ENCODE peak calls at places on chromosomes 6 and 20, in six cellular contexts. Z, U, T, A, R and O are unnamed samples.

GRCh38 chr20:10654630-10655029 is 19.2 kb downstream of the JAG1 start:
- DNase-seq in A (no peak), Z (peak; percentile 74), R (no peak), T (peak; percentile 97), U (no peak), O (no peak)

GRCh38 chr20:24633026-24633425 is 163.6 kb downstream of the SYNDIG1 start:
- DNase-seq in T (peak; percentile 76), U (no peak), Z (no peak), A (no peak), R (no peak), O (no peak)

GRCh38 chr20:43974665-43975064 is 60.0 kb downstream of the TOX2 start:
- DNase-seq in T (no peak), U (no peak), Z (no peak), A (no peak), R (no peak), O (no peak)

GRCh38 chr20:46544576-46544975 is 5.9 kb downstream of the OCSTAMP start:
- DNase-seq in Z (no peak), T (peak; percentile 22), U (no peak), A (no peak), R (no peak), O (no peak)

GRCh38 chr20:7094438-7094997 is 327.0 kb downstream of the BMP2 start:
- DNase-seq in R (no peak), T (peak; percentile 71), A (no peak), Z (peak; percentile 69), U (peak; percentile 6), O (no peak)

GRCh38 chr20:55252525-55252924 is 752.8 kb downstream of the CBLN4 start:
- DNase-seq in T (no peak), R (no peak), Z (no peak), A (no peak), U (no peak), O (no peak)

GRCh38 chr20:24957326-24957996 is 8.4 kb downstream of the CST7 start:
- DNase-seq in Z (no peak), A (no peak), R (no peak), T (no peak), U (no peak), O (no peak)

GRCh38 chr20:23156170-23156841 is 70.2 kb upstream of the CD93 start:
- DNase-seq in U (no peak), Z (no peak), R (no peak), A (no peak), T (peak; percentile 84), O (no peak)

GRCh38 chr6:153980176-153980575 is 58.9 kb upstream of the OPRM1 start:
- DNase-seq in U (no peak), R (no peak), T (peak; percentile 43), Z (no peak), A (no peak), O (no peak)

GRCh38 chr6:105320766-105321165 is 82.1 kb downstream of the PREP start:
- DNase-seq in T (no peak), Z (no peak), A (no peak), U (no peak), R (no peak), O (no peak)

GRCh38 chr6:34973547-34974248 is 84.6 kb downstream of the ANKS1A start:
- DNase-seq in Z (no peak), R (no peak), A (no peak), U (no peak), T (no peak), O (no peak)

GRCh38 chr6:170311696-170312095 is 5.1 kb downstream of the FAM120B start:
- DNase-seq in A (no peak), U (no peak), Z (no peak), R (no peak), T (no peak), O (no peak)

GRCh38 chr6:166026586-166027126 is 141.0 kb downstream of the TBXT start:
- DNase-seq in R (peak; percentile 72), U (peak; percentile 71), A (no peak), Z (no peak), T (no peak), O (no peak)

GRCh38 chr6:18823782-18824386 is 436.7 kb downstream of the RNF144B start:
- DNase-seq in A (no peak), U (no peak), T (peak; percentile 59), R (no peak), Z (peak; percentile 54), O (no peak)

GRCh38 chr6:143684484-143684883 is 6.7 kb downstream of the PHACTR2 start:
- DNase-seq in R (no peak), Z (no peak), U (no peak), T (no peak), A (no peak), O (no peak)

GRCh38 chr6:44257007-44257752 is at the start of gene SLC35B2:
- DNase-seq in U (peak; percentile 68), Z (peak; percentile 78), A (peak; percentile 72), R (peak; percentile 83), T (peak; percentile 62), O (no peak)

GRCh38 chr20:21981179-21981578 is 275.7 kb downstream of the PAX1 start:
- DNase-seq in U (no peak), T (no peak), A (no peak), Z (no peak), R (no peak), O (no peak)

GRCh38 chr6:138973481-138974140 is 14.4 kb downstream of the REPS1 start:
- DNase-seq in Z (no peak), T (no peak), U (no peak), R (no peak), A (no peak), O (no peak)

GRCh38 chr6:157514659-157515496 is 133.9 kb downstream of the ZDHHC14 start:
- DNase-seq in U (peak; percentile 38), Z (no peak), T (peak; percentile 50), A (peak; percentile 53), R (no peak), O (no peak)

GRCh38 chr6:118786696-118787453 is 107.1 kb upstream of the ASF1A start:
- DNase-seq in A (no peak), R (no peak), U (no peak), Z (no peak), T (no peak), O (no peak)

GRCh38 chr20:6836821-6837374 is 69.4 kb downstream of the BMP2 start:
- DNase-seq in T (no peak), U (no peak), Z (no peak), A (no peak), R (no peak), O (no peak)

GRCh38 chr6:11207199-11207968 is 25.1 kb downstream of the NEDD9 start:
- DNase-seq in T (peak; percentile 99), Z (no peak), U (peak; percentile 60), R (no peak), A (no peak), O (peak; percentile 80)

GRCh38 chr20:2109425-2110210 is 8.0 kb downstream of the STK35 start:
- DNase-seq in U (peak; percentile 72), A (peak; percentile 31), R (no peak), T (peak; percentile 19), Z (no peak), O (no peak)

GRCh38 chr6:139540276-139540675 is 165.8 kb upstream of the CITED2 start:
- DNase-seq in T (peak; percentile 75), Z (no peak), R (peak; percentile 57), U (no peak), A (peak; percentile 29), O (no peak)

DNA sequence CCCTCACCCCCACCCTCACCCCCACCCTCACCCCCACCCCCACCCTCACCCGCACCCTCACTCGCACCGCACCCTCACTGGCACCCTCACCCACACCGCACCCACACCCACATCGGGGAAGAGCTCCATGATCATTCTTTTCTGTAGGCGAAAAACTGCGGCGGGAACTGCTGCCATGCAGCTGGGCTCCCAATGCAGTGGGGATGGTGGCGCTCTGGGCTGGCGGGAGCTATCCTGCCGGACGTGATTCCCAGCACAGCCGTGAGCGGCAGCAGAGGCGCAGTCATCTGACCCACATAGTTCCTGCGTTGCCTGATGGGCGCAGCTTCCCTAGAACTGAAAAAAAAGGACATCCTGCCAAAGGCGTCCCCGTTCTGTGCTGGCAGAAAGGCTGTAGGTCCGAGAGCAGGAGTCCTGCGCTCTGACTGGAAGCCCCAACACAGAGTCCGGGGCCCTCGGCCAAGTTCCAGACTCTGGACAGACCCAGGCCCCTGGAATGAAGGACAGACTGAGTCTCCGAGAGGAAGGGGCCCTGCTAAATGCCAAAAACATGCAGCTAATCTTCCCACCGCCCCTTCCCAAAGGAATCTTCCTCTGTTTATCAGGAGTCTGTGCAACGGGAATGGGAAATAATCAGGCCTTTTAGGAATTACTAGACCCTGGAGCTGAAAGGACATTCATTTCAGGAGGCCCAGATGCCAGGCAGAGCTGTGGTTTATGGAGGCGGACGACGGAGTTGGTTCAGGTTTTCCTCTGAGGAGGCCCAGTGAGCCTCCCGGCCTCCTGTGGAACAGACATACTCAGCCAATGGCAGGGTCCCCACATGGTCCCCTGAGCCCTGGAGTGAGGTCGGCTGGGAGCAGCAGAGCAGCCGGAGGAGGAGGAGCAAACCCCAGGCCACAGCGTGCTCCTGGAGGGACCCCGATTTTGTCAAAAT is 14.1 kb upstream of the TCFL5 start:
- DNase-seq in U (peak; percentile 80), A (peak; percentile 81), Z (peak; percentile 95), T (peak; percentile 75), R (peak; percentile 84), O (peak; percentile 50)
- H3K4me3 ChIP-seq in U (peak overlapping the region; percentile 22), A (peak overlapping the region; percentile 22), Z (no peak overlapping the region), T (no peak overlapping the region), R (peak overlapping the region; percentile 20), O (no peak overlapping the region)

GRCh38 chr6:7328159-7328713 is 15.2 kb upstream of the SSR1 start:
- DNase-seq in R (no peak), U (no peak), Z (no peak), A (no peak), T (peak; percentile 51), O (no peak)

GRCh38 chr6:7335519-7335918 is 22.5 kb upstream of the SSR1 start:
- DNase-seq in T (no peak), R (no peak), A (no peak), U (no peak), Z (no peak), O (no peak)

GRCh38 chr6:7331452-7331851 is 18.5 kb upstream of the SSR1 start:
- DNase-seq in T (no peak), R (no peak), Z (no peak), U (no peak), A (no peak), O (no peak)

GRCh38 chr6:7334685-7335084 is 21.7 kb upstream of the SSR1 start:
- DNase-seq in U (no peak), A (no peak), R (no peak), Z (no peak), T (no peak), O (no peak)

GRCh38 chr6:7332090-7332745 is 19.2 kb upstream of the SSR1 start:
- DNase-seq in Z (no peak), U (no peak), R (no peak), A (no peak), T (peak; percentile 93), O (no peak)
- H3K4me3 ChIP-seq in Z (no peak overlapping the region), U (no peak overlapping the region), R (no peak overlapping the region), A (no peak overlapping the region), T (no peak overlapping the region), O (no peak overlapping the region)

DNA sequence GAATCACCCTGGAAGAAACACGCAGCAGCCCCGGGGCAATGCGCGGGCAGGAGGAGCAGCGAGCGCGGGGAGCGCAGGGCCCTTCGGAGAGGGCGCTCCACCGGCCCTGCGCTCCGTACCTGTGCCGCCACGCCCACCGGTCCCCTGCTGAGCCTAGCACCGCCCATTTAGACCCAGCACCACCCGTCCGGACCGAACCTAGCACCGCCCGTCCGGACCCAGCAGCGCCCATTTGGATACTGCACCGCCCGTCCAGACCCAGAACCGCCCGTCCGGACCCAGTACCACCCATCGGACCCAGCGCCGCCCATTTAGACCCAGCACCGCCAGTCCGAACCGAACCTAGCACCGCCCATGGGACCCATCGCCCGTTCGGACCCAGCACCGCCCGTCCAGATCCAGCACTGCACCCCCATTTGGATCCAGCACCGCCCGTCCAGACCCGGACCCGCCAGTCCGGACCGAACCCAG is 917 bp upstream of the AFDN start:
- DNase-seq in A (peak; percentile 40), T (peak; percentile 77), R (no peak), Z (peak; percentile 65), U (peak; percentile 29), O (peak; percentile 67)
- H3K4me3 ChIP-seq in A (peak overlapping the region; percentile 80), T (peak overlapping the region; percentile 85), R (peak overlapping the region; percentile 78), Z (peak overlapping the region; percentile 90), U (peak overlapping the region; percentile 81), O (peak overlapping the region; percentile 80)

GRCh38 chr20:53751394-53752368 is 158.0 kb upstream of the ZNF217 start:
- DNase-seq in R (no peak), T (peak; percentile 13), Z (no peak), U (no peak), A (no peak), O (no peak)
- H3K4me3 ChIP-seq in R (no peak overlapping the region), T (no peak overlapping the region), Z (peak overlapping the region; percentile 21), U (no peak overlapping the region), A (no peak overlapping the region), O (no peak overlapping the region)